ENCODE peak calls at places on chromosome 16, in eight cellular contexts. G, T, I, Z, C, O, E and Y are unnamed samples.

GRCh38 chr16:89562027-89562599 is 1.6 kb downstream of the RPL13 start:
- DNase-seq in E (no peak), G (peak; percentile 45), O (no peak), Z (no peak), T (no peak), C (no peak), I (no peak), Y (no peak)

GRCh38 chr16:88409296-88410065 is 26.7 kb downstream of the ZNF469 start:
- DNase-seq in Z (no peak), E (no peak), I (no peak), G (no peak), C (peak; percentile 66), O (no peak), T (no peak), Y (no peak)

GRCh38 chr16:22375117-22375962 is 921 bp upstream of the CDR2 start:
- DNase-seq in G (no peak), I (no peak), T (no peak), O (peak; percentile 20), C (no peak), Z (no peak), E (peak; percentile 34), Y (peak; percentile 11)

GRCh38 chr16:22300427-22301071 is 3.3 kb downstream of the POLR3E start:
- DNase-seq in E (peak; percentile 69), T (no peak), O (peak; percentile 65), I (peak; percentile 69), C (peak; percentile 23), G (peak; percentile 80), Z (no peak), Y (peak; percentile 83)

GRCh38 chr16:495127-495748 is 32.3 kb upstream of the CAPN15 start:
- DNase-seq in I (peak; percentile 42), O (peak; percentile 29), C (peak; percentile 54), T (peak; percentile 45), E (peak; percentile 42), G (peak; percentile 91), Z (no peak), Y (peak; percentile 54)

GRCh38 chr16:9141813-9142212 is 50.4 kb downstream of the HAPSTR1 start:
- DNase-seq in G (peak; percentile 20), C (no peak), O (no peak), T (peak; percentile 12), E (no peak), I (no peak), Z (no peak), Y (peak; percentile 8)

GRCh38 chr16:17199135-17199534 is 271.6 kb downstream of the XYLT1 start:
- DNase-seq in I (no peak), C (no peak), G (no peak), O (no peak), T (no peak), E (no peak), Z (no peak), Y (no peak)

GRCh38 chr16:24717411-24717810 is 12.0 kb upstream of the TNRC6A start:
- DNase-seq in E (no peak), C (no peak), Z (no peak), G (no peak), I (no peak), O (no peak), T (no peak), Y (no peak)

GRCh38 chr16:8649829-8650554 is 24.4 kb upstream of the ABAT start:
- DNase-seq in O (no peak), Z (no peak), I (no peak), E (no peak), C (no peak), T (no peak), G (no peak), Y (no peak)

GRCh38 chr16:67105881-67106280 is 3.9 kb upstream of the PHAF1 start:
- DNase-seq in G (no peak), O (no peak), Z (no peak), E (no peak), I (no peak), T (no peak), C (no peak), Y (no peak)

GRCh38 chr16:27080870-27081269 is 14.1 kb downstream of the C16orf82 start:
- DNase-seq in E (peak; percentile 48), O (no peak), C (peak; percentile 39), T (no peak), Z (no peak), I (no peak), G (peak; percentile 81), Y (no peak)

GRCh38 chr16:21088646-21089538 is 61.8 kb downstream of the DNAH3 start:
- DNase-seq in I (no peak), E (no peak), Z (no peak), T (no peak), G (peak; percentile 55), O (no peak), C (no peak), Y (no peak)

GRCh38 chr16:24999856-25000447 is 15.2 kb downstream of the ARHGAP17 start:
- DNase-seq in I (peak; percentile 31), Z (no peak), C (no peak), O (peak; percentile 46), E (no peak), T (no peak), G (no peak), Y (no peak)

GRCh38 chr16:81366316-81366932 is 51.7 kb downstream of the GAN start:
- DNase-seq in C (peak; percentile 61), E (peak; percentile 60), O (peak; percentile 57), T (no peak), G (no peak), I (no peak), Z (peak; percentile 31), Y (no peak)

GRCh38 chr16:15041260-15042011 is 14.4 kb downstream of the NTAN1 start:
- DNase-seq in Z (no peak), I (no peak), T (peak; percentile 93), O (no peak), E (peak; percentile 29), G (peak; percentile 76), C (peak; percentile 47), Y (no peak)

GRCh38 chr16:22318690-22319358 is 21.6 kb downstream of the POLR3E start:
- DNase-seq in Z (peak; percentile 38), O (no peak), G (peak; percentile 91), T (no peak), I (peak; percentile 40), E (peak; percentile 39), C (peak; percentile 52), Y (no peak)

GRCh38 chr16:49485663-49486062 is 112.1 kb downstream of the C16orf78 start:
- DNase-seq in I (no peak), C (no peak), T (no peak), Z (no peak), G (no peak), E (no peak), O (no peak), Y (no peak)

GRCh38 chr16:81061307-81061640 is 15.8 kb downstream of the C16orf46 start:
- DNase-seq in Z (no peak), I (no peak), O (no peak), T (no peak), G (no peak), C (no peak), E (no peak), Y (peak; percentile 28)

GRCh38 chr16:77359065-77359502 is 75.8 kb downstream of the ADAMTS18 start:
- DNase-seq in C (no peak), T (no peak), O (no peak), I (no peak), Z (no peak), E (peak; percentile 52), G (no peak), Y (no peak)

GRCh38 chr16:87602005-87602790 is at the start of gene JPH3:
- DNase-seq in C (peak; percentile 73), G (peak; percentile 90), E (peak; percentile 80), I (no peak), T (no peak), O (peak; percentile 82), Z (no peak), Y (peak; percentile 49)

GRCh38 chr16:30777591-30778297 is 9.3 kb downstream of the ZNF629 start:
- DNase-seq in C (no peak), T (no peak), Z (no peak), I (no peak), G (peak; percentile 63), E (no peak), O (no peak), Y (no peak)

DNA sequence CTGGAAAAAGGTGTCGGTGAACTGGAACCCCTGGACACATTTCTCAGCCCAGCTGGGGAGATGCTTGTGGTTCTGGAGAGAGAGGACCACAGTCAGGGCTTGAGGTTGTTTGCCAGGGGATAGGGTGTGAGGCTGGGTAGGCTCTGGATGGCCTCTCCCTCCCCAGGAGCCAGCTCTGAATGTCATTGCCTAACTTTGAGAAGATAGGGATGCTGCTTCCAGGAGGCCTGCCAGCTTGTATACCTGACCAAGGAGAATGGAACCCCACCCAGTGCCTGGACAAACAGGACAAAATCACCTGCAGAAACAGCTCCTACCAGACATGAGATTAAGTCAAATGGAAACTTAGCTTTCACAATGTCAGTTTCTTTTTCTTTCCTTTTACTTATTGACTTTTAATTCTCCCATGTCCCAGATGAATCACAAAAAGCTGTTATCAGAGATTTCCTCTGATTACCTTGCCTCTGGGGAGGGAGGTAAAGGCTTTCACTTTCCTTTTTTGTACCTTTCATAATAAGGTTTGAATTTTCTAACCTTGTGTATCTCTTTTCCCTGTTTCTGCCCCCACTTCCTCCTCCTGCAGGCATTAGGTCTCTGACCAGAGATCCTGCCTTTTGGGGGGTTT is 29.8 kb upstream of the PLLP start:
- DNase-seq in Z (no peak), T (no peak), G (no peak), I (no peak), C (peak; percentile 3), O (no peak), E (no peak), Y (peak; percentile 10)
- H3K27ac ChIP-seq in Z (no peak overlapping the region), T (no peak overlapping the region), G (no peak overlapping the region), I (peak overlapping the region; percentile 77), C (no peak overlapping the region), O (no peak overlapping the region), E (no peak overlapping the region), Y (no peak overlapping the region)

DNA sequence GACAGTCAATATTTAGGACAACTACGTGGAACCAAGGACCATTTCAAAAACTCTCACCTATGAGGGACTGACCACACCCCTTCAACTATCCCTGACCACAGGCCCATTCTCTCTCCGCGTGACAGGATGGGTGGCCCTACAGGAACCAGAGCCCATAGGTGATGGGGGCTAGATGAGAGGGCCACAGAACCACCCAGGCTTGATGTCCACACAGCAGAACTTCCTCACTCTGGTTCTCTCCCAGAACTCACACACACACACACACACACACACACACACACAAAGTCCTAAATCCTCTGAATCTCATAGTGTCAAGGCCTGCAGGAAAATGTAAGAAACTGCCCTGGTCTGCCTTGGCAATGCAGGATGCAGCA is 1.5 kb downstream of the ZNF319 start:
- DNase-seq in Z (no peak), E (no peak), C (no peak), I (no peak), T (no peak), O (no peak), G (peak; percentile 50), Y (no peak)
- H3K4me3 ChIP-seq in Z (peak overlapping the region; percentile 57), E (peak overlapping the region; percentile 62), C (no peak overlapping the region), I (no peak overlapping the region), T (peak overlapping the region; percentile 68), O (no peak overlapping the region), G (peak overlapping the region; percentile 79), Y (peak overlapping the region; percentile 83)

GRCh38 chr16:68287276-68288251 is 23.2 kb downstream of the SLC7A6OS start:
- DNase-seq in I (no peak), C (no peak), E (no peak), T (peak; percentile 86), Z (peak; percentile 57), O (no peak), G (no peak), Y (no peak)
- H3K27ac ChIP-seq in I (no peak overlapping the region), C (peak overlapping the region; percentile 16), E (no peak overlapping the region), T (peak overlapping the region; percentile 27), Z (no peak overlapping the region), O (no peak overlapping the region), G (no peak overlapping the region), Y (no peak overlapping the region)

GRCh38 chr16:13702614-13703013 is 217.3 kb upstream of the ERCC4 start:
- DNase-seq in I (no peak), G (no peak), C (no peak), O (no peak), E (no peak), Z (no peak), T (no peak), Y (no peak)

GRCh38 chr16:13708361-13708760 is 211.6 kb upstream of the ERCC4 start:
- DNase-seq in G (no peak), Z (no peak), E (no peak), O (no peak), T (no peak), C (no peak), I (no peak), Y (no peak)
- H3K4me3 ChIP-seq in G (no peak overlapping the region), Z (no peak overlapping the region), E (no peak overlapping the region), O (no peak overlapping the region), T (no peak overlapping the region), C (no peak overlapping the region), I (no peak overlapping the region), Y (no peak overlapping the region)